ENCODE peak calls at places on chromosomes 3 and 15, in five cellular contexts. B, Z, D, J and N are unnamed samples.

GRCh38 chr3:28134198-28134597 is 107.2 kb upstream of the CMC1 start:
- DNase-seq in J (no peak), B (no peak), Z (no peak), D (no peak), N (no peak)

GRCh38 chr3:135263331-135263730 is 468.3 kb downstream of the EPHB1 start:
- DNase-seq in D (no peak), J (no peak), B (no peak), Z (no peak), N (no peak)

GRCh38 chr3:24389108-24390090 is 105.3 kb downstream of the THRB start:
- DNase-seq in Z (no peak), J (no peak), D (no peak), B (no peak), N (no peak)

GRCh38 chr15:83503595-83504364 is 56.6 kb downstream of the SH3GL3 start:
- DNase-seq in D (no peak), B (no peak), J (no peak), Z (no peak), N (no peak)

GRCh38 chr3:182485306-182485705 is 308.0 kb upstream of the ATP11B start:
- DNase-seq in Z (no peak), B (no peak), D (no peak), J (no peak), N (no peak)

GRCh38 chr15:48440084-48440483 is 108.9 kb downstream of the DUT start:
- DNase-seq in D (no peak), Z (no peak), B (peak; percentile 79), J (peak; percentile 70), N (peak; percentile 4)

GRCh38 chr3:37730825-37731224 is 130.9 kb upstream of the CTDSPL start:
- DNase-seq in J (no peak), D (no peak), B (no peak), Z (no peak), N (no peak)

GRCh38 chr15:90345859-90346258 is 6.2 kb upstream of the ZNF774 start:
- DNase-seq in J (no peak), Z (no peak), D (peak; percentile 71), B (no peak), N (no peak)

GRCh38 chr3:127008236-127008635 is 25.3 kb downstream of the PLXNA1 start:
- DNase-seq in B (no peak), D (no peak), J (no peak), Z (peak; percentile 59), N (no peak)

GRCh38 chr3:127009531-127009930 is 26.6 kb downstream of the PLXNA1 start:
- DNase-seq in D (no peak), J (no peak), Z (no peak), B (no peak), N (no peak)

GRCh38 chr3:127005864-127006500 is 23.1 kb downstream of the PLXNA1 start:
- DNase-seq in Z (no peak), D (no peak), J (no peak), B (no peak), N (no peak)

GRCh38 chr3:127004641-127005397 is 21.9 kb downstream of the PLXNA1 start:
- DNase-seq in B (no peak), J (no peak), D (no peak), Z (no peak), N (no peak)

GRCh38 chr3:127006781-127007436 is 24.0 kb downstream of the PLXNA1 start:
- DNase-seq in B (no peak), Z (peak; percentile 67), J (no peak), D (no peak), N (no peak)
- TF ChIP-seq CTCF in B (no peak), Z (no peak), J (no peak), D (no peak), N (no peak)

GRCh38 chr15:85591622-85592021 is 203.1 kb downstream of the KLHL25 start:
- DNase-seq in J (no peak), Z (no peak), B (no peak), D (no peak), N (no peak)

GRCh38 chr15:85588657-85589056 is 206.1 kb downstream of the KLHL25 start:
- DNase-seq in B (no peak), J (no peak), D (no peak), Z (no peak), N (no peak)

GRCh38 chr15:85589873-85590272 is 204.9 kb downstream of the KLHL25 start:
- DNase-seq in D (no peak), Z (no peak), B (no peak), J (no peak), N (no peak)

GRCh38 chr15:85593809-85594441 is 200.8 kb downstream of the KLHL25 start:
- DNase-seq in B (no peak), J (no peak), Z (no peak), D (no peak), N (no peak)

GRCh38 chr15:85592148-85592547 is 202.6 kb downstream of the KLHL25 start:
- DNase-seq in Z (peak; percentile 34), B (no peak), D (no peak), J (no peak), N (no peak)
- TF ChIP-seq CTCF in Z (peak; percentile 66), B (peak; percentile 48), D (no peak), J (peak; percentile 10), N (no peak)

DNA sequence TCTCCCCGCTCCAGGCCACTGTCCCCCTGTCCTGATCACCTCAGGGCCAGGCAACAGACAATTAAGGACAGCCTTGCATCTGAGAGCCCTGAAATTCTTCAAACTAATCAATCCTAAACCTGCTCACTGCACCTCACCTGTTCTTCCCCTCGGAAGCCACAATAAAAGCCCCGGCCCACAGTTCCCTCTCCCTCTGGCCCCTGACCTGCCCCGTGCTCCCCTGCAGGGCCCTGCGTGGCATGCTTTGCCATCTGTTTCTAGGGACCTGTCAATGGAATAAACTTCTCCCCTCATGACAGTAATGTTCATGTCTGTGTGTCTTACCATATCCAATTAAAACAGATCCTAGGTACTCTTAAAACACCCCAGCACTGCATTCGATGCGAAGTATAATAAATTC is 58.8 kb downstream of the ABTB1 start:
- DNase-seq in D (no peak), Z (no peak), J (no peak), B (no peak), N (no peak)
- TF ChIP-seq CTCF in D (no peak), Z (no peak), J (no peak), B (no peak), N (no peak)

DNA sequence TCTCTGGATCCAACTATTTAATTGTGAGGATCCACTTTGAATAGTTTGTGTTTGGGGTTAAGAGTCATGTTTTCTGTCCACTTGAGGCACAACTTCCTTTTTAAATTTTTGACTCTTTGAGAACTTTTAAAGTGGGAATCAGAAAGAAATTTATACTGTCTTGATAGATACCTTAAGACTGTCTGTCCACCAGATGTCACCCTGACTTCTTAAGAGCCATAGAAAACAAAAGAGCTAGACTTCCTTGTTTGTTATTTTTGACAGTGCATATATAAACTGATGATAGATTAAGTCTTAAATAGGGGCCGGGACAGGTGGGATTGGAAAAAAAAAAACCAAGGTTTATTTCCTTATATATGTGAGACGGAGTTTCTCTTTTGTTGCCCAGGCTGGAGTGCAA is 52.1 kb upstream of the WDR72 start:
- DNase-seq in B (no peak), J (no peak), Z (peak; percentile 10), D (no peak), N (no peak)
- TF ChIP-seq CTCF in B (no peak), J (no peak), Z (peak; percentile 19), D (no peak), N (no peak)